ENCODE peak calls at places on chromosomes 16 and 17, in eight cellular contexts. N is body of pancreas; F is activated T-cell treated with anti-CD3 and anti-CD28 coated beads for 1 hour; Y is AG10803; L is left ventricle myocardium superior; S is activated naive CD4-positive, alpha-beta T cell; W is spleen; D is substantia nigra. Q is an unnamed sample.

GRCh38 chr16:23509763-23510153 is 536 bp downstream of the GGA2 start:
- DNase-seq in N (peak), F (no peak), Y (peak), L (no peak), S (no peak), W (no peak), D (no peak), Q (no peak)

GRCh38 chr17:28481081-28481571 is 7.7 kb downstream of the SLC13A2 start:
- DNase-seq in N (no peak), F (no peak), Y (no peak), L (no peak), S (no peak), W (no peak), D (no peak), Q (no peak)

GRCh38 chr17:50180593-50180992 is 14.8 kb downstream of the SGCA start:
- DNase-seq in N (no peak), F (no peak), Y (no peak), L (no peak), S (no peak), W (no peak), D (no peak), Q (no peak)

GRCh38 chr17:38507436-38507835 is 79.2 kb downstream of the ARHGAP23 start:
- DNase-seq in N (no peak), F (no peak), Y (no peak), L (no peak), S (no peak), W (no peak), D (no peak), Q (no peak)

GRCh38 chr17:29563816-29564215 is 3.0 kb downstream of the ABHD15 start:
- DNase-seq in N (no peak), F (no peak), Y (no peak), L (no peak), S (no peak), W (peak), D (no peak), Q (no peak)

GRCh38 chr16:1580956-1581355 is 30.9 kb downstream of the IFT140 start:
- DNase-seq in N (no peak), F (no peak), Y (no peak), L (no peak), S (no peak), W (no peak), D (no peak), Q (no peak)

GRCh38 chr17:43994272-43995149 is 9.9 kb upstream of the NAGS start:
- DNase-seq in N (peak), F (peak), Y (peak), L (peak), S (peak), W (peak), D (peak), Q (peak)

GRCh38 chr17:38579934-38580333 is 25.8 kb downstream of the SRCIN1 start:
- DNase-seq in N (peak), F (no peak), Y (no peak), L (no peak), S (no peak), W (no peak), D (peak), Q (peak)

GRCh38 chr16:70749681-70750601 is 51.0 kb downstream of the VAC14 start:
- DNase-seq in N (no peak), F (no peak), Y (no peak), L (peak), S (no peak), W (no peak), D (no peak), Q (no peak)

GRCh38 chr16:53745126-53745525 is 41.2 kb downstream of the FTO start:
- DNase-seq in N (peak), F (no peak), Y (peak), L (no peak), S (no peak), W (no peak), D (no peak), Q (no peak)

GRCh38 chr16:87463722-87464690 is 28.8 kb downstream of the ZCCHC14 start:
- DNase-seq in N (peak), F (no peak), Y (peak), L (no peak), S (no peak), W (no peak), D (no peak), Q (no peak)

GRCh38 chr17:491086-492014 is 138.7 kb upstream of the RPH3AL start:
- DNase-seq in N (peak), F (peak), Y (peak), L (peak), S (no peak), W (peak), D (no peak), Q (no peak)

GRCh38 chr16:84841787-84842300 is 22.1 kb downstream of the CRISPLD2 start:
- DNase-seq in N (peak), F (no peak), Y (no peak), L (no peak), S (no peak), W (no peak), D (no peak), Q (no peak)

GRCh38 chr16:86067516-86067915 is 168.6 kb downstream of the IRF8 start:
- DNase-seq in N (no peak), F (no peak), Y (no peak), L (peak), S (no peak), W (peak), D (no peak), Q (no peak)

GRCh38 chr17:37168731-37169353 is 206.9 kb upstream of the C17orf78 start:
- DNase-seq in N (no peak), F (no peak), Y (no peak), L (no peak), S (no peak), W (no peak), D (no peak), Q (no peak)

GRCh38 chr17:82228842-82229685 is at the start of gene SLC16A3:
- DNase-seq in N (no peak), F (peak), Y (peak), L (peak), S (peak), W (peak), D (no peak), Q (no peak)

GRCh38 chr16:66520406-66521194 is 29.3 kb downstream of the TK2 start:
- DNase-seq in N (peak), F (no peak), Y (no peak), L (peak), S (no peak), W (peak), D (no peak), Q (no peak)

GRCh38 chr16:29900102-29900887 is at the start of gene ASPHD1:
- DNase-seq in N (peak), F (no peak), Y (peak), L (peak), S (peak), W (peak), D (peak), Q (peak)

GRCh38 chr17:66399441-66399840 is 97.0 kb downstream of the PRKCA start:
- DNase-seq in N (no peak), F (no peak), Y (no peak), L (no peak), S (no peak), W (no peak), D (no peak), Q (no peak)

GRCh38 chr17:81285179-81285878 is 9.8 kb downstream of the SLC38A10 start:
- DNase-seq in N (peak), F (peak), Y (peak), L (peak), S (peak), W (peak), D (peak), Q (no peak)

GRCh38 chr16:13036600-13036999 is 135.2 kb downstream of the SHISA9 start:
- DNase-seq in N (peak), F (peak), Y (peak), L (peak), S (no peak), W (no peak), D (no peak), Q (no peak)

GRCh38 chr16:5073279-5073629 is 1.6 kb downstream of the ALG1 start:
- DNase-seq in N (no peak), F (no peak), Y (peak), L (no peak), S (no peak), W (no peak), D (no peak), Q (no peak)

GRCh38 chr17:72615627-72615991 is 476.9 kb downstream of the SLC39A11 start:
- DNase-seq in N (no peak), F (no peak), Y (no peak), L (no peak), S (no peak), W (no peak), D (no peak), Q (no peak)

GRCh38 chr17:16415031-16415924 is at the start of gene TRPV2:
- DNase-seq in N (no peak), F (no peak), Y (no peak), L (peak), S (peak), W (peak), D (no peak), Q (no peak)

GRCh38 chr17:2635241-2635640 is 41.8 kb downstream of the PAFAH1B1 start:
- DNase-seq in N (no peak), F (no peak), Y (no peak), L (no peak), S (no peak), W (no peak), D (no peak), Q (no peak)

GRCh38 chr16:71348262-71349085 is 10.0 kb upstream of the CALB2 start:
- DNase-seq in N (no peak), F (no peak), Y (no peak), L (no peak), S (no peak), W (no peak), D (no peak), Q (no peak)

GRCh38 chr16:22699356-22699755 is 114.6 kb upstream of the HS3ST2 start:
- DNase-seq in N (no peak), F (no peak), Y (no peak), L (no peak), S (no peak), W (no peak), D (no peak), Q (no peak)

GRCh38 chr17:12667299-12667958 is 1.7 kb downstream of the MYOCD start:
- DNase-seq in N (peak), F (no peak), Y (peak), L (no peak), S (no peak), W (no peak), D (no peak), Q (no peak)

GRCh38 chr17:20223808-20224328 is 214.7 kb downstream of the SPECC1 start:
- DNase-seq in N (no peak), F (no peak), Y (no peak), L (no peak), S (no peak), W (no peak), D (no peak), Q (no peak)

Q was measured in C1 segment of cervical spinal cord.